ENCODE peak calls at places on chromosome 3, in six cellular contexts. One of them, this sample, is unnamed.

GRCh38 chr3:189488241-189488767 is 142.9 kb upstream of the TP63 start:
- DNase-seq in activated T-cell treated with anti-CD3 and anti-CD28 coated beads for 1 hour: no peak
- DNase-seq in Caco-2: no peak
- DNase-seq in fibroblast of the conjunctiva: peak
- DNase-seq in AG04450: no peak
- DNase-seq in fibroblast of lung: peak
- DNase-seq in this sample: peak

GRCh38 chr3:65902304-65902793 is 136.4 kb downstream of the MAGI1 start:
- DNase-seq in activated T-cell treated with anti-CD3 and anti-CD28 coated beads for 1 hour: no peak
- DNase-seq in Caco-2: no peak
- DNase-seq in fibroblast of the conjunctiva: no peak
- DNase-seq in AG04450: no peak
- DNase-seq in fibroblast of lung: peak
- DNase-seq in this sample: no peak

GRCh38 chr3:48194446-48195071 is 6.3 kb upstream of the CDC25A start:
- DNase-seq in activated T-cell treated with anti-CD3 and anti-CD28 coated beads for 1 hour: no peak
- DNase-seq in Caco-2: peak
- DNase-seq in fibroblast of the conjunctiva: peak
- DNase-seq in AG04450: no peak
- DNase-seq in fibroblast of lung: peak
- DNase-seq in this sample: peak

GRCh38 chr3:194955546-194955945 is 269.9 kb downstream of the FAM43A start:
- DNase-seq in activated T-cell treated with anti-CD3 and anti-CD28 coated beads for 1 hour: no peak
- DNase-seq in Caco-2: no peak
- DNase-seq in fibroblast of the conjunctiva: no peak
- DNase-seq in AG04450: no peak
- DNase-seq in fibroblast of lung: no peak
- DNase-seq in this sample: no peak

GRCh38 chr3:144403040-144403457 is 431.4 kb downstream of the DIPK2A start:
- DNase-seq in activated T-cell treated with anti-CD3 and anti-CD28 coated beads for 1 hour: no peak
- DNase-seq in Caco-2: no peak
- DNase-seq in fibroblast of the conjunctiva: no peak
- DNase-seq in AG04450: no peak
- DNase-seq in fibroblast of lung: peak
- DNase-seq in this sample: peak

GRCh38 chr3:115113367-115113766 is 33.7 kb downstream of the ZBTB20 start:
- DNase-seq in activated T-cell treated with anti-CD3 and anti-CD28 coated beads for 1 hour: no peak
- DNase-seq in Caco-2: no peak
- DNase-seq in fibroblast of the conjunctiva: no peak
- DNase-seq in AG04450: peak
- DNase-seq in fibroblast of lung: peak
- DNase-seq in this sample: peak

GRCh38 chr3:34298668-34299067 is 500.2 kb downstream of the PDCD6IP start:
- DNase-seq in activated T-cell treated with anti-CD3 and anti-CD28 coated beads for 1 hour: no peak
- DNase-seq in Caco-2: no peak
- DNase-seq in fibroblast of the conjunctiva: no peak
- DNase-seq in AG04450: no peak
- DNase-seq in fibroblast of lung: no peak
- DNase-seq in this sample: no peak

GRCh38 chr3:53195602-53196574 is 34.9 kb downstream of the PRKCD start:
- DNase-seq in activated T-cell treated with anti-CD3 and anti-CD28 coated beads for 1 hour: peak
- DNase-seq in Caco-2: peak
- DNase-seq in fibroblast of the conjunctiva: no peak
- DNase-seq in AG04450: no peak
- DNase-seq in fibroblast of lung: peak
- DNase-seq in this sample: no peak

GRCh38 chr3:114519415-114519814 is 225.6 kb downstream of the TIGIT start:
- DNase-seq in activated T-cell treated with anti-CD3 and anti-CD28 coated beads for 1 hour: no peak
- DNase-seq in Caco-2: peak
- DNase-seq in fibroblast of the conjunctiva: peak
- DNase-seq in AG04450: peak
- DNase-seq in fibroblast of lung: peak
- DNase-seq in this sample: peak

GRCh38 chr3:159739166-159739565 is 249.5 kb upstream of the IL12A start:
- DNase-seq in activated T-cell treated with anti-CD3 and anti-CD28 coated beads for 1 hour: no peak
- DNase-seq in Caco-2: no peak
- DNase-seq in fibroblast of the conjunctiva: no peak
- DNase-seq in AG04450: no peak
- DNase-seq in fibroblast of lung: no peak
- DNase-seq in this sample: no peak

GRCh38 chr3:148532774-148533173 is 164.9 kb upstream of the AGTR1 start:
- DNase-seq in activated T-cell treated with anti-CD3 and anti-CD28 coated beads for 1 hour: no peak
- DNase-seq in Caco-2: no peak
- DNase-seq in fibroblast of the conjunctiva: no peak
- DNase-seq in AG04450: no peak
- DNase-seq in fibroblast of lung: no peak
- DNase-seq in this sample: no peak

This sample was measured in brain microvascular endothelial cell.